ENCODE peak calls at places on chromosome 20, in seven cellular contexts. T, D, B, R, J, U and F are unnamed samples.

GRCh38 chr20:47701612-47702011 is 83.7 kb downstream of the SULF2 start:
- DNase-seq in U (no peak), B (no peak), J (peak), T (no peak), D (peak), R (peak), F (no peak)

GRCh38 chr20:10074513-10074912 is 39.7 kb downstream of the ANKEF1 start:
- DNase-seq in R (peak), B (peak), J (peak), T (no peak), U (no peak), D (peak), F (peak)

GRCh38 chr20:17066955-17067354 is 159.9 kb upstream of the PCSK2 start:
- DNase-seq in R (no peak), D (no peak), B (no peak), U (no peak), J (no peak), T (peak), F (no peak)

GRCh38 chr20:4835244-4836177 is 113.8 kb downstream of the PRND start:
- DNase-seq in U (peak), J (no peak), B (no peak), D (no peak), T (peak), R (peak), F (no peak)

GRCh38 chr20:933024-933423 is 16.9 kb upstream of the ANGPT4 start:
- DNase-seq in R (no peak), U (no peak), B (no peak), T (no peak), J (no peak), D (no peak), F (no peak)

GRCh38 chr20:54629632-54630031 is 154.2 kb downstream of the DOK5 start:
- DNase-seq in D (no peak), U (no peak), T (no peak), B (no peak), J (no peak), R (no peak), F (no peak)

GRCh38 chr20:905396-905961 is 10.7 kb downstream of the ANGPT4 start:
- DNase-seq in J (no peak), U (no peak), T (no peak), R (no peak), B (peak), D (no peak), F (no peak)

GRCh38 chr20:15673206-15673605 is 900.0 kb downstream of the KIF16B start:
- DNase-seq in J (peak), B (no peak), T (no peak), R (peak), D (no peak), U (no peak), F (peak)

GRCh38 chr20:22717466-22717865 is 133.1 kb upstream of the FOXA2 start:
- DNase-seq in B (no peak), T (no peak), R (no peak), D (no peak), J (no peak), U (no peak), F (no peak)

GRCh38 chr20:51514836-51515235 is 27.7 kb downstream of the NFATC2 start:
- DNase-seq in D (no peak), T (no peak), R (no peak), B (no peak), J (no peak), U (no peak), F (no peak)

GRCh38 chr20:57539889-57540288 is 14.9 kb upstream of the CTCFL start:
- DNase-seq in U (no peak), J (no peak), R (no peak), T (no peak), D (no peak), B (no peak), F (no peak)

GRCh38 chr20:341682-342081 is 5.2 kb upstream of the NRSN2 start:
- DNase-seq in R (peak), B (peak), U (no peak), J (no peak), D (no peak), T (no peak), F (no peak)

GRCh38 chr20:44583179-44583578 is 800 bp downstream of the PKIG start:
- DNase-seq in R (no peak), D (no peak), B (no peak), J (peak), T (no peak), U (no peak), F (no peak)

GRCh38 chr20:10672579-10673127 is 1.1 kb downstream of the JAG1 start:
- DNase-seq in U (peak), D (peak), B (peak), R (peak), T (peak), J (no peak), F (no peak)

GRCh38 chr20:48831702-48832422 is 4.1 kb upstream of the PREX1 start:
- DNase-seq in J (no peak), D (no peak), R (peak), U (peak), T (no peak), B (no peak), F (no peak)

GRCh38 chr20:57280221-57280620 is 13.8 kb upstream of the BMP7 start:
- DNase-seq in U (no peak), J (no peak), R (no peak), T (no peak), B (no peak), D (no peak), F (no peak)

GRCh38 chr20:54630582-54630981 is 155.2 kb downstream of the DOK5 start:
- DNase-seq in T (no peak), R (no peak), D (no peak), U (no peak), J (no peak), B (no peak), F (no peak)

GRCh38 chr20:31572042-31572700 is 32.9 kb upstream of the ID1 start:
- DNase-seq in D (no peak), B (no peak), U (no peak), T (no peak), J (no peak), R (no peak), F (no peak)
- TF ChIP-seq CTCF in D (no peak), B (no peak), U (no peak), T (no peak), J (no peak), R (no peak), F (no peak)

GRCh38 chr20:62537649-62538292 is 62.0 kb upstream of the GATA5 start:
- DNase-seq in D (no peak), T (peak), U (no peak), R (no peak), J (no peak), B (no peak), F (no peak)

GRCh38 chr20:62542862-62543261 is 67.1 kb upstream of the GATA5 start:
- DNase-seq in R (no peak), B (no peak), J (no peak), T (no peak), U (no peak), D (no peak), F (no peak)

GRCh38 chr20:62539646-62540045 is 63.9 kb upstream of the GATA5 start:
- DNase-seq in T (no peak), R (no peak), J (no peak), B (no peak), D (no peak), U (no peak), F (no peak)

GRCh38 chr20:62539208-62539607 is 63.4 kb upstream of the GATA5 start:
- DNase-seq in B (no peak), U (no peak), J (no peak), R (no peak), T (no peak), D (no peak), F (no peak)

DNA sequence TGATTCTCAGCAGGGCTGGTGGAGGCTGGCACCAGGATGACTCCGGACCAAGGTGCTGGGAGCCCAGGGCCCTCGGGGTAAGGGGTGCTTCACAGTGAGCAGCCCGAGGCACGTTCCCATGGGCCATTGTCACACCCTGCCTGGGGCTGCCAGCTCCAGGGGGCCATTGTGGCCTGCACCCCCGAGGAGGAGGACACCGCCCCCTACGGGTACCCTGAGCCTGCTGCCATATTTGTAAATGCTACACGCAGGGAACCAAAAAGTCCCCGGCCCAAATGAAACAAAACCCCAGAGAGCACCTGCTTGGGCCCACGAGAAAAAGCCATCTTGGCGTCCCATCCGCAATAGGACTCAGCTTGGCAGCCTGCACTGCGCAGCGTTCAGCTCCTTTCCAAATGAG is 64.7 kb upstream of the GATA5 start:
- DNase-seq in R (no peak), U (no peak), J (no peak), D (no peak), T (no peak), B (no peak), F (no peak)
- TF ChIP-seq CTCF in R (no peak), U (no peak), J (no peak), D (no peak), T (peak), B (peak), F (no peak)

DNA sequence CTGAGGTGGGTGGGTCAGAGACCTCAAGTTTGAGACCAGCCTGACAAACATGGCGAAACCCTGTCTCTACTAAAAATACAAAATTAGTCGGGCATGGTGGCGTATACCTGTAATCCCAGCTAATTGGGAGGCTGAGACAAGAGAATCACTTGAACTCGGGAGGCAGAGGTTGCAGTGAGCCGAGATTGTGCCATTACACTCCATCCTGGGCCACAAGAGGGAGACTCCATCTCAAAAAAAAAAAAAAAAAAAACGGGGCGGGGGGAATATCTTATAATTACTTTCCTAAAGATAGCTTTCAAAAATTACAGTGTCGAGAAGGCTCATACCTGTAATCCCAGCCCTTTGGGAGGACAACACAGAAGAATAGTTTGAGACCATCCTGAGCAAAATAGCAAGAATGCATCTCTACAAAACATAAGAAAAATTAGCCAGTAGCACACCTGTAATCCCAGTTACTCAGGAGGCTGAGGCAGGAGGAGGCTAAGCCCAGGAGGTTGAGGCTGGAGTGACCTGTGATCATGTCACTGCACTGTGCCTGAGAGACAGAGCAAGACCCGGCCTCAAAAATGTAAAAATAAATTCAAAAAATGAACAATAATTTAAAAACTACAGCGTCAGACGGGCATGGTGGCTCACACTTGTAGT is 25.8 kb downstream of the CBFA2T2 start:
- DNase-seq in D (no peak), U (no peak), J (no peak), T (no peak), B (no peak), R (no peak), F (no peak)
- TF ChIP-seq CTCF in D (peak), U (no peak), J (peak), T (peak), B (peak), R (peak), F (no peak)

GRCh38 chr20:58868795-58869194 is 16.3 kb downstream of the GNAS start:
- DNase-seq in J (no peak), B (no peak), D (peak), R (no peak), T (peak), U (peak), F (no peak)
- TF ChIP-seq CTCF in J (peak), B (no peak), D (peak), R (peak), T (peak), U (no peak), F (peak)

GRCh38 chr20:62326959-62327725 is 24.3 kb downstream of the ADRM1 start:
- DNase-seq in R (no peak), D (no peak), B (no peak), T (no peak), U (no peak), J (no peak), F (no peak)
- TF ChIP-seq CTCF in R (no peak), D (no peak), B (no peak), T (no peak), U (no peak), J (no peak), F (no peak)

GRCh38 chr20:13625241-13625981 is 13.3 kb downstream of the TASP1 start:
- DNase-seq in U (no peak), R (no peak), D (no peak), T (no peak), J (no peak), B (no peak), F (no peak)
- TF ChIP-seq CTCF in U (no peak), R (no peak), D (no peak), T (no peak), J (no peak), B (no peak), F (no peak)

DNA sequence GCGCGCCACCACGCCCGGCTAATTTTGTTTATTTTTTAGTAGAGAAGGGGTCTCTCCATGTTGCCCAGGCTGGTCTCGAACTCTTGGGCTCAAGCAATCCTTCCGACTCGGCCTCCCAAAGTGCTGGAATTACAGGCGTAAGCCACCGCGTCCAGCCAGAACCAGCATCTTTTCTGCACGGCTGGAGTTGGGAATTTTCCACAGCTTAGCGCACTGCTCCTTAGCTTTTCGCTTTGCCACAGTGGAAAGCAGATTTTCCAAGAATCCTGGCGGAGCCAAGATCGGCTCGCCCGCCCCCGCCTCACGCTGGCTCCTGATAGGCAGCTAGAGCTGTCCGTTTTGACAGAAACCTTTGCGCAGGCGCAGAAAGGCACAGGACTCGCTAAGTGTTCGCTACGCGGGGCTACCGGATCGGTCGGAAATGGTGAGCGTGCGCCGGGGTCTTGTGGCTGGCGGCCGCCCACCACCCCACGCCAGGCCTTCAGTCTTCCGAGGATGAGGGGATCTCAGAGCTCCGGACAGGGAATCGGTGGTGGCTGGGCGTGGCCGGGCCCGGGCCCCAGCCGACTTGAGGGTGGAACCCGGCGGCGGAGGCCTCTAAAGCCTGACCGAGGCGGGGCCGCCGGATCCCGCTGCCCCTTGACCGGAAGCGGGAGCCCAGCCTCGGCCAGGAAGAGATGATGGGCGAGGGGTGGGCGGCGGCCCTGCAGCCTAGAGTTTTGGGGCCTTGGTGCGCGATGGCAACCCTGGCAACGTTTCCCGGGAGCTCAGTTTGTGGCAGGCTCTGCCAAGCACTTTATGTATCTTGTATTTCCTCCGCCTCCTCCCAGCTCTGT is at the start of gene DYNLRB1:
- DNase-seq in J (peak), B (peak), R (peak), U (peak), D (peak), T (peak), F (peak)
- TF ChIP-seq CTCF in J (no peak), B (no peak), R (no peak), U (no peak), D (no peak), T (no peak), F (no peak)

GRCh38 chr20:59032713-59033059 is 551 bp upstream of the ATP5F1E start:
- DNase-seq in D (no peak), R (no peak), B (no peak), U (no peak), T (no peak), J (no peak), F (no peak)
- TF ChIP-seq CTCF in D (no peak), R (peak), B (no peak), U (no peak), T (peak), J (peak), F (peak)

GRCh38 chr20:37980876-37981275 is 52.4 kb downstream of the TTI1 start:
- DNase-seq in B (no peak), R (no peak), J (no peak), D (no peak), U (no peak), T (no peak), F (no peak)

GRCh38 chr20:37980383-37980782 is 52.9 kb downstream of the TTI1 start:
- DNase-seq in D (no peak), U (no peak), T (no peak), B (no peak), R (no peak), J (no peak), F (no peak)

GRCh38 chr20:37977786-37978185 is 55.5 kb downstream of the TTI1 start:
- DNase-seq in R (no peak), B (no peak), D (no peak), T (no peak), J (no peak), U (no peak), F (no peak)

GRCh38 chr20:37976862-37977261 is 56.4 kb downstream of the TTI1 start:
- DNase-seq in T (no peak), D (no peak), J (no peak), U (no peak), B (no peak), R (no peak), F (no peak)

DNA sequence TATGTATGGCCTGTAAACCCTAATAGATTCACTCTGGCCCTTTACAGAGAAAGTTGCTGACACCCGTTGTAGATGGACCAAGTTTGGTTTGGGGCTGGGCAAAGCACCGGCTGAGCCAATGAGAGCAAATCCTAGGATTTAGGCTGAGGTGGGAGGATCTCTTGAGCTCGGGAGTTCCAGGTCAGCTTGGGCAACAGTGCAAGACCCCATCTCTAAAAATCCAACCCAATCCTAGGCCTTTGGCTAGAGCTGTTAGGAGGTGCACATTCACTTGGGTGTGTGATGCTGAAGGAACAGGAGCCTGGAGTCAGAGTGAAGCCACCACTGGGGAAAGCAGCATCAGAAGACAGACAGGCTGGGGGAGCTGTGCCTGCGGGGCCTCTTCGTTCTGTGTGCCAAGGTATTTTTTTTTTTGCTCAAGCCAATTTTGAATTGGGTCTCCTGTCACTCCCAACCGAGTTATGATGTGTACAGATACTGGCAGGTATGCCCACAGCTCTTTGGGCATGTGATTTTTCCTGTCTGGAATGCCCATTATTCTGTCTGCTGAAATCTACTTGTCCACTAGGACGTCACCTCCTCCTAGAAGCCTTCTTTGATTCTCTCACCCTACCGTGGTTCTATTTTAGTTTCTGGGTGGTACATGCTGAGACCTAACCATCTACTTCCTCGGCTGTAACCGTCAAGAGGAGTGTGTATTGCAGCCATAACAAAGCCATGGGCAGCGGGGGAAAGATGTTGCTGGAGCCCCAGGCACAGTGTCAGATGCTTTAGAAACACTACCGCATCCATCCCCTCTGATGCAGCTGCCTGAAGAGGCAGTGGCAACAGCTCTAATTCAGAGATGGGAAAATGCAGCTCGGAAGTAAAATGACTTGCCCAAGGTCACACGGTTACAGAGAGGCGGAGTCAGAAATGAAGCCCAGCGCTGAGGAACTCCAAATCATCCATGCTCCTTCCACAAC is 54.0 kb downstream of the TTI1 start:
- DNase-seq in U (no peak), T (no peak), D (no peak), B (no peak), R (no peak), J (no peak), F (no peak)
- TF ChIP-seq CTCF in U (no peak), T (peak), D (no peak), B (no peak), R (no peak), J (no peak), F (no peak)

DNA sequence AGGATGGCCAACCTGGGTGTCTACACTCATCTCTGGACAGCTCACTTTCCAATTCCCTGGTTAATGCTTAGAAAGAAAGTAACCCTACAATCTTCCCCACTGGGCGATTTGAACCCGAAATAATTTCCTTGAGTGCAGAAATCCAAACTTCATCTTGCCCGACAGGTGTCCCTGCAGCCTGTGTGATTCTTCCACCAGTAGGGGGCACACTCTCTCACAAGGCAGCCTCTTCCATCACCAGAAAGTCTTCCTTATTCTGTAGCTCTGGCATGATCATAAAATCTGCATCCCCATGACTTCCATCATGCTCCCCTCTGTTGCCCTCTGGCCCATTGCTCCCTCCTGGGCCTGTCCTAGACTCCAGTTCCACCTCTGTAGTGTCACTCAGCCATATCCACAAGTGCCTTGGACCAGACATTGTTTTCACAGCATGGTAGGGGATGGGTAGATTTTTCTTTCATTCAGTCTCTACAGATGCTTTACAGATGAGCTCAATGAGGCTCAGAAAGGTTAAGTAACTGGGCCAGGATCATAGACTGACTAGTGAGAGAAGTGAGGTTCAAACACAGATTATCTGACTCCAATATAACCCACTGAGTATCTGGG is 170.4 kb upstream of the SPTLC3 start:
- DNase-seq in B (peak), D (no peak), R (no peak), U (no peak), T (peak), J (no peak), F (no peak)
- TF ChIP-seq CTCF in B (peak), D (no peak), R (no peak), U (no peak), T (peak), J (peak), F (no peak)